ENCODE peak calls at places on chromosome 1, in four cellular contexts. B is breast epithelium, G is PC-3, S is Peyer's patch. L is an unnamed sample.

GRCh38 chr1:16009030-16009460 is 5.0 kb downstream of the SRARP start:
- DNase-seq in B (peak), G (peak), S (peak), L (peak)

GRCh38 chr1:43031316-43032203 is 72.9 kb upstream of the SLC2A1 start:
- DNase-seq in B (no peak), G (no peak), S (no peak), L (no peak)

GRCh38 chr1:222530852-222531251 is 17.1 kb downstream of the HHIPL2 start:
- DNase-seq in B (no peak), G (no peak), S (no peak), L (no peak)

GRCh38 chr1:90335566-90335965 is 340.7 kb downstream of the ZNF326 start:
- DNase-seq in B (no peak), G (no peak), S (no peak), L (no peak)

GRCh38 chr1:176601358-176601757 is 138.4 kb downstream of the PAPPA2 start:
- DNase-seq in B (no peak), G (no peak), S (no peak), L (no peak)

GRCh38 chr1:45493116-45493697 is 2.2 kb upstream of the TESK2 start:
- DNase-seq in B (no peak), G (peak), S (no peak), L (no peak)

GRCh38 chr1:6352138-6352563 is 41.4 kb downstream of the ACOT7 start:
- DNase-seq in B (peak), G (peak), S (peak), L (no peak)

GRCh38 chr1:185373813-185374524 is 56.9 kb upstream of the IVNS1ABP start:
- DNase-seq in B (no peak), G (peak), S (no peak), L (no peak)

GRCh38 chr1:228497817-228498216 is 10.6 kb downstream of the RNF187 start:
- DNase-seq in B (no peak), G (no peak), S (no peak), L (no peak)

GRCh38 chr1:22710688-22711024 is at the start of gene EPHB2:
- DNase-seq in B (no peak), G (peak), S (peak), L (no peak)

GRCh38 chr1:246096356-246096755 is 410.7 kb downstream of the SMYD3 start:
- DNase-seq in B (no peak), G (no peak), S (no peak), L (no peak)

GRCh38 chr1:174942547-174943255 is 57.0 kb upstream of the CACYBP start:
- DNase-seq in B (no peak), G (no peak), S (no peak), L (no peak)

GRCh38 chr1:22815043-22815365 is 104.4 kb downstream of the EPHB2 start:
- DNase-seq in B (no peak), G (no peak), S (no peak), L (no peak)

GRCh38 chr1:6795661-6796060 is 10.4 kb downstream of the CAMTA1 start:
- DNase-seq in B (no peak), G (no peak), S (no peak), L (no peak)

GRCh38 chr1:109886827-109887226 is 23.8 kb upstream of the CSF1 start:
- DNase-seq in B (no peak), G (no peak), S (no peak), L (no peak)

GRCh38 chr1:28553229-28553930 is 495 bp downstream of the TRNAU1AP start:
- DNase-seq in B (peak), G (peak), S (peak), L (peak)

GRCh38 chr1:75765697-75766355 is 20.2 kb upstream of the RABGGTB start:
- DNase-seq in B (no peak), G (peak), S (no peak), L (no peak)

GRCh38 chr1:93758842-93759515 is 77.3 kb upstream of the BCAR3 start:
- DNase-seq in B (no peak), G (peak), S (no peak), L (no peak)

GRCh38 chr1:85450832-85451231 is 14.1 kb downstream of the DDAH1 start:
- DNase-seq in B (no peak), G (peak), S (no peak), L (no peak)

GRCh38 chr1:44212355-44213221 is 683 bp upstream of the DMAP1 start:
- DNase-seq in B (no peak), G (no peak), S (no peak), L (no peak)

GRCh38 chr1:38131024-38131585 is 84.5 kb upstream of the POU3F1 start:
- DNase-seq in B (no peak), G (no peak), S (no peak), L (no peak)

GRCh38 chr1:89065077-89065868 is at the start of gene GBP1:
- DNase-seq in B (no peak), G (peak), S (no peak), L (no peak)

GRCh38 chr1:29409616-29410015 is 173.3 kb downstream of the PTPRU start:
- DNase-seq in B (no peak), G (no peak), S (no peak), L (no peak)

GRCh38 chr1:57204942-57205787 is 218.7 kb downstream of the DAB1 start:
- DNase-seq in B (no peak), G (no peak), S (no peak), L (no peak)

DNA sequence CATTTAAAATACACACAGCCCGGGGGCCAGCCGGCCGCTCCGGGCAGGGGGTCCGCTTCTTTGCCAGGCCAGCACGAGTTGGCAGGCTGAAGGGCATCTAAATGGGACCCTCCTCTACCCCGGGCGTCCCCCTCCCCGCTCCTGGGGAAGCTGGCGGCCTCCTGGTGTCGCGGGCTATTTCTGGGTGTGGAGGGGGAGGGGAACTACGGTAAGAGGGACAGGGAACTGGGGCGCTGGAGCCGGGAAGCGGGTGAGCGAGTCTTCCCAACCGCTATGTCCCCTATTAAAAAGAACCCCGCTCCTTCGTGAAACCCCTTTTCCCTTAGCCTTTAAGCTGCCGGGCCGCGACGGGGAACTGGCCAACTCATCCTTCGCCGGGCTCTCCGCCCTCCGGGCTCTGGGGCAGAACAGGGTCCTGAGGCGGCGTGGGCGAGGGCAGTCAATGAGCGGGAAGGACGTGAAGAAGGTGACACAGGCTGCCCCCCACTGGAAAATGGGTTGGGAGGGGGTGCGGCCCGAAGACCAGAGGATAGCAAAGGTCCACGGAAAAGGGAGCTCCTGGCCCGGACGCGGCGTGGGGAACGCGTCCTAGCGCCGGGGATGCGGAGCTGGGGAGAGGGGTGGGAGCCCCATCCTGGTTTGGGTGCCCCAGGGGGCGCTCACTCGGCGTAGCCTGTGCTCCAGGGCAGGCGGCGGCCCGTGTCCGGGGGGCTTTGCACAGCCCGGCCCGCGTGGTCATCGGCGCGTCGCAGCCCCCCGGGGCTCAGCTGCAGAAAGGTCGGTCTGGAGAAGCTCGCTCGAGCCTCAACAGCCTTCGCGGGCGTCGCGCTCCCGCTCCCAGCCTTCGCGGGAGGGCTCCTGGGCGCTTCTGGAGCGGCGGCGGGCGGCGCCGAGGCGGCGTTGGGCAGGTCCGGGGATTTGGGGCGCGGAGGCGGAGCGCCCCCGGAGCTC is 544 bp downstream of the PPM1J start:
- DNase-seq in B (no peak), G (peak), S (peak), L (peak)
- TF ChIP-seq CTCF in B (no peak), G (peak), S (no peak), L (no peak)

GRCh38 chr1:207808911-207809555 is 57.2 kb downstream of the CD46 start:
- DNase-seq in B (no peak), G (no peak), S (no peak), L (no peak)
- H3K27ac ChIP-seq in B (peak), G (no peak), S (no peak), L (no peak)

DNA sequence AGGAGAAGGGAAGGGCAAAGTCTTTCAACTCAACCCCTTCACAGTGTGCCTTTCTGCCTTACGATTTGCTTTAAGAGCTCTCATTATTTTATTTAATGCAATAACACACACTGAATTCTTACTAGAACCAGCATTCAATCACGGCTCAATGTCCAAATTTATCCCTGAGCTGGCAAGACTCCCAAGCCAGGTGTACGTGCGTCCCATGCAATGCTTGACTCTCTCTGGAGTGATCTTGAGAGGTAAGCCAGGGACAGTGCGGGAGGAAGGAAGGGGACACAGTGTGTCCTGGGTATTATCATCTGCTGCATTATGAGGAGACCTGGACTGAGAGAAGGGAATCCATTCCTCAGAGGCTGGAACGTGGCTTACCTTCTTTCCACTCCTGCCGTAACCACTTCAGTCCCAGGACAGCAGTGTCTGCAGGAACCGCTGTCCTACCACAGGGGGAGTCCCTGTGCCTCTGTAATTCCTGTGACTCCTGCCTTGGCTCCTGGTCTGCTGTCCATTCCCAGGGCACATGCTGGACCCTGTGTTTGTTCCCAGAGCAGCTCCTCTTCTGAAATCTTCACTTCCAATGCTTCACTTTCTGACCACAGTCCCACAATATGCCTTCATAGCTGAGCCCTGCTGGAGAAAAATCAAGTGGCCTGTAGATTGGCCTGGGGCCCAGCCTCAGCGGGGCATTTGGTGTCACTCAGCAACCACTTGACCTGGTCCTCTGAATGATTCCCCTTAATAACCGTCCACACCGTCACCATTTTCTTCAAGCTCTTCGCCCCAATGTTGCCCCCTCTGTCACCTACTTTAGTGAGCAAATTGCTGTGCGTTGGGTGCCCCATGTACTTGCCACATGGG is 28.6 kb upstream of the STUM start:
- DNase-seq in B (no peak), G (no peak), S (no peak), L (no peak)
- TF ChIP-seq CTCF in B (no peak), G (peak), S (peak), L (no peak)

DNA sequence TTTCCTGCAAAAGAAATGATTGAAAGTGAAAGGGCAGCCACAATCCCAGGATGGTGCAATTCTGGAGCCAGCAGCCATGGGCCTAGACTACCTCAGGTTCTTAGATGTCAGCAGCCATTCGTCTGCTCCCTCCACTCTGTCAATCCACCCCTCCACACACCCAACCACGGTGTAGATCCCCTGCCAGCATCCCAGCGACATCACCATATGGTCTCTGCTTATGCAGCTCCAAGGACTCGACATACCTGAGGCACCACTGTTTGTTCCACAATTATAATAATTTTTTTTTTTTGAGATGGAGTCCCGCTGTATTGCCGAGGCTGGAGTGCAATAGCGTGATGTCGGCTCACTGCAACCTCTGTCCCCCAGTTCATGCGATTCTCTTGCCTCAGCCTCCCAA is 6.5 kb downstream of the SYNC start:
- DNase-seq in B (no peak), G (no peak), S (peak), L (no peak)
- H3K27ac ChIP-seq in B (no peak), G (no peak), S (no peak), L (no peak)

GRCh38 chr1:119582801-119583200 is 65.3 kb downstream of the ZNF697 start:
- DNase-seq in B (peak), G (peak), S (no peak), L (no peak)
- TF ChIP-seq CTCF in B (no peak), G (peak), S (peak), L (no peak)

DNA sequence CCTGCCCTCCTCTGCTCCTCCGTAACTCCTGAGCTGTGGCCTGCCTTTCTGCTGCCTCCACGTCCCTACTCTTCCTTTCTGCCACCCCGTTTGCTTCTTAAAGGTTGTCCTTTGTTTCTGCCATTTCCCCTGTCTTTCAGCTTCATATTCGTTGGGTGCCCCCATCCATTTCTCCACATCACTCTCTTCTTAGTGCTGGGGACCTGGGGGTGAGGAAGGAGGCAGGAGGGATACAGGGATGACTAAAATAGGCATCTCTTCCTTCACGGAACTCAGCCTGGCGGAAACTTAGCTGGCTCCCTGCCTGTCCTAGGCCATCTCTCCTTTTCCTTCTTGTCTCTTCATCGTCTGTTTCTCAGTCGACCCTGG is 67.0 kb upstream of the CD1D start:
- DNase-seq in B (no peak), G (no peak), S (no peak), L (no peak)
- H3K27ac ChIP-seq in B (no peak), G (no peak), S (peak), L (no peak)

DNA sequence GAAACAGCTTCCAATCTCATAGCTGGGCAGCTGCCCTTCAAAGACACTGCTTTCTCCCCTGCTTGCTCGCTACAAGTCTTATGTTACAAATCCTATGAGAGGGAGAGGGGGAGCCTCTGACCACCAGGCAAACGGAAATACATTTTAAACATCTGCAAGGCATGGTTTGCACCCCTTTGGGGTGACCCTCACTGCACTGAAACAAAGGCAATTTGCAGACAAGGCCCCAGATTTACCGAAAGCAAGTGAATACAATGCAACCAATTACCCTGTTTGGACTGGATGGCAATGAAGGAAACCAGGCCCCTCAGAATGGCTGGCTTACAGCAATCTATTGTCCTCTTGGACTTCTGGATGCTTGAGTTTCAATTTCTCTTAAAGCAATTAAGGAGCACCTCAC is 11.8 kb upstream of the ATP13A2 start:
- DNase-seq in B (no peak), G (no peak), S (peak), L (no peak)
- TF ChIP-seq CTCF in B (no peak), G (no peak), S (no peak), L (no peak)

GRCh38 chr1:58923090-58923470 is 139.2 kb upstream of the JUN start:
- DNase-seq in B (no peak), G (no peak), S (no peak), L (no peak)
- H3K27ac ChIP-seq in B (no peak), G (no peak), S (peak), L (no peak)

L was measured in CD8-positive, alpha-beta T cell.